ENCODE peak calls at places on chromosomes 7 and 10, in eight cellular contexts. One of them, this sample, is unnamed.

GRCh38 chr10:129385600-129385999 is 81.4 kb upstream of the MGMT start:
- DNase-seq in T-helper 9 cell: no peak
- DNase-seq in naive B cell: no peak
- DNase-seq in EH: no peak
- DNase-seq in NCI-H524 treated with DMSO at 0.1 percent for 48 hours: no peak
- DNase-seq in activated CD4-positive, alpha-beta T cell treated with anti-CD3 and anti-CD28 coated beads for 48 hours: no peak
- DNase-seq in aorta: no peak
- DNase-seq in NCI-H82: no peak
- DNase-seq in this sample: no peak

GRCh38 chr7:88337556-88337955 is 30.9 kb upstream of the STEAP4 start:
- DNase-seq in T-helper 9 cell: no peak
- DNase-seq in naive B cell: no peak
- DNase-seq in EH: peak
- DNase-seq in NCI-H524 treated with DMSO at 0.1 percent for 48 hours: no peak
- DNase-seq in activated CD4-positive, alpha-beta T cell treated with anti-CD3 and anti-CD28 coated beads for 48 hours: no peak
- DNase-seq in aorta: no peak
- DNase-seq in NCI-H82: no peak
- DNase-seq in this sample: no peak

GRCh38 chr7:18552311-18552916 is 56.9 kb downstream of the HDAC9 start:
- DNase-seq in T-helper 9 cell: no peak
- DNase-seq in naive B cell: no peak
- DNase-seq in EH: peak
- DNase-seq in NCI-H524 treated with DMSO at 0.1 percent for 48 hours: no peak
- DNase-seq in activated CD4-positive, alpha-beta T cell treated with anti-CD3 and anti-CD28 coated beads for 48 hours: no peak
- DNase-seq in aorta: no peak
- DNase-seq in NCI-H82: no peak
- DNase-seq in this sample: no peak

GRCh38 chr10:124647421-124648130 is 96.6 kb downstream of the FAM53B start:
- DNase-seq in T-helper 9 cell: peak
- DNase-seq in naive B cell: peak
- DNase-seq in EH: peak
- DNase-seq in NCI-H524 treated with DMSO at 0.1 percent for 48 hours: no peak
- DNase-seq in activated CD4-positive, alpha-beta T cell treated with anti-CD3 and anti-CD28 coated beads for 48 hours: peak
- DNase-seq in aorta: no peak
- DNase-seq in NCI-H82: no peak
- DNase-seq in this sample: peak

GRCh38 chr10:104235801-104236200 is 3.6 kb upstream of the CFAP43 start:
- DNase-seq in T-helper 9 cell: no peak
- DNase-seq in naive B cell: no peak
- DNase-seq in EH: no peak
- DNase-seq in NCI-H524 treated with DMSO at 0.1 percent for 48 hours: no peak
- DNase-seq in activated CD4-positive, alpha-beta T cell treated with anti-CD3 and anti-CD28 coated beads for 48 hours: no peak
- DNase-seq in aorta: no peak
- DNase-seq in NCI-H82: no peak
- DNase-seq in this sample: no peak

GRCh38 chr10:43890124-43890523 is 241.4 kb upstream of the ZNF32 start:
- DNase-seq in T-helper 9 cell: no peak
- DNase-seq in naive B cell: no peak
- DNase-seq in EH: peak
- DNase-seq in NCI-H524 treated with DMSO at 0.1 percent for 48 hours: no peak
- DNase-seq in activated CD4-positive, alpha-beta T cell treated with anti-CD3 and anti-CD28 coated beads for 48 hours: no peak
- DNase-seq in aorta: no peak
- DNase-seq in NCI-H82: no peak
- DNase-seq in this sample: no peak

GRCh38 chr10:126014309-126014708 is 117.9 kb downstream of the FANK1 start:
- DNase-seq in T-helper 9 cell: no peak
- DNase-seq in naive B cell: no peak
- DNase-seq in EH: peak
- DNase-seq in NCI-H524 treated with DMSO at 0.1 percent for 48 hours: no peak
- DNase-seq in activated CD4-positive, alpha-beta T cell treated with anti-CD3 and anti-CD28 coated beads for 48 hours: no peak
- DNase-seq in aorta: no peak
- DNase-seq in NCI-H82: no peak
- DNase-seq in this sample: no peak

GRCh38 chr7:81407094-81407493 is 362.8 kb downstream of the HGF start:
- DNase-seq in T-helper 9 cell: no peak
- DNase-seq in naive B cell: no peak
- DNase-seq in EH: peak
- DNase-seq in NCI-H524 treated with DMSO at 0.1 percent for 48 hours: no peak
- DNase-seq in activated CD4-positive, alpha-beta T cell treated with anti-CD3 and anti-CD28 coated beads for 48 hours: no peak
- DNase-seq in aorta: no peak
- DNase-seq in NCI-H82: no peak
- DNase-seq in this sample: no peak

GRCh38 chr7:152735443-152736004 is 24.0 kb upstream of the ACTR3B start:
- DNase-seq in T-helper 9 cell: no peak
- DNase-seq in naive B cell: no peak
- DNase-seq in EH: peak
- DNase-seq in NCI-H524 treated with DMSO at 0.1 percent for 48 hours: peak
- DNase-seq in activated CD4-positive, alpha-beta T cell treated with anti-CD3 and anti-CD28 coated beads for 48 hours: no peak
- DNase-seq in aorta: no peak
- DNase-seq in NCI-H82: no peak
- DNase-seq in this sample: no peak

GRCh38 chr7:139777304-139777890 is 401 bp downstream of the HIPK2 start:
- DNase-seq in T-helper 9 cell: peak
- DNase-seq in naive B cell: peak
- DNase-seq in EH: peak
- DNase-seq in NCI-H524 treated with DMSO at 0.1 percent for 48 hours: no peak
- DNase-seq in activated CD4-positive, alpha-beta T cell treated with anti-CD3 and anti-CD28 coated beads for 48 hours: peak
- DNase-seq in aorta: peak
- DNase-seq in NCI-H82: peak
- DNase-seq in this sample: peak

GRCh38 chr7:21338728-21339164 is 89.1 kb upstream of the SP4 start:
- DNase-seq in T-helper 9 cell: no peak
- DNase-seq in naive B cell: no peak
- DNase-seq in EH: no peak
- DNase-seq in NCI-H524 treated with DMSO at 0.1 percent for 48 hours: no peak
- DNase-seq in activated CD4-positive, alpha-beta T cell treated with anti-CD3 and anti-CD28 coated beads for 48 hours: peak
- DNase-seq in aorta: no peak
- DNase-seq in NCI-H82: no peak
- DNase-seq in this sample: no peak

GRCh38 chr7:145718129-145718528 is 398.5 kb upstream of the CNTNAP2 start:
- DNase-seq in T-helper 9 cell: no peak
- DNase-seq in naive B cell: no peak
- DNase-seq in EH: no peak
- DNase-seq in NCI-H524 treated with DMSO at 0.1 percent for 48 hours: no peak
- DNase-seq in activated CD4-positive, alpha-beta T cell treated with anti-CD3 and anti-CD28 coated beads for 48 hours: no peak
- DNase-seq in aorta: no peak
- DNase-seq in NCI-H82: no peak
- DNase-seq in this sample: no peak

GRCh38 chr10:102960158-102960557 is 42.1 kb downstream of the CNNM2 start:
- DNase-seq in T-helper 9 cell: no peak
- DNase-seq in naive B cell: no peak
- DNase-seq in EH: no peak
- DNase-seq in NCI-H524 treated with DMSO at 0.1 percent for 48 hours: no peak
- DNase-seq in activated CD4-positive, alpha-beta T cell treated with anti-CD3 and anti-CD28 coated beads for 48 hours: no peak
- DNase-seq in aorta: no peak
- DNase-seq in NCI-H82: no peak
- DNase-seq in this sample: no peak

GRCh38 chr10:120182431-120182830 is 274.6 kb upstream of the PLPP4 start:
- DNase-seq in T-helper 9 cell: no peak
- DNase-seq in naive B cell: no peak
- DNase-seq in EH: no peak
- DNase-seq in NCI-H524 treated with DMSO at 0.1 percent for 48 hours: no peak
- DNase-seq in activated CD4-positive, alpha-beta T cell treated with anti-CD3 and anti-CD28 coated beads for 48 hours: no peak
- DNase-seq in aorta: no peak
- DNase-seq in NCI-H82: no peak
- DNase-seq in this sample: no peak

GRCh38 chr10:72335394-72336258 is 19.1 kb downstream of the DNAJB12 start:
- DNase-seq in T-helper 9 cell: peak
- DNase-seq in naive B cell: no peak
- DNase-seq in EH: no peak
- DNase-seq in NCI-H524 treated with DMSO at 0.1 percent for 48 hours: no peak
- DNase-seq in activated CD4-positive, alpha-beta T cell treated with anti-CD3 and anti-CD28 coated beads for 48 hours: peak
- DNase-seq in aorta: peak
- DNase-seq in NCI-H82: no peak
- DNase-seq in this sample: peak

GRCh38 chr7:302054-302992 is 12.4 kb downstream of the FOXL3 start:
- DNase-seq in T-helper 9 cell: no peak
- DNase-seq in naive B cell: no peak
- DNase-seq in EH: no peak
- DNase-seq in NCI-H524 treated with DMSO at 0.1 percent for 48 hours: no peak
- DNase-seq in activated CD4-positive, alpha-beta T cell treated with anti-CD3 and anti-CD28 coated beads for 48 hours: no peak
- DNase-seq in aorta: peak
- DNase-seq in NCI-H82: no peak
- DNase-seq in this sample: no peak

GRCh38 chr7:135206887-135207738 is 4.2 kb downstream of the WDR91 start:
- DNase-seq in T-helper 9 cell: no peak
- DNase-seq in naive B cell: peak
- DNase-seq in EH: no peak
- DNase-seq in NCI-H524 treated with DMSO at 0.1 percent for 48 hours: no peak
- DNase-seq in activated CD4-positive, alpha-beta T cell treated with anti-CD3 and anti-CD28 coated beads for 48 hours: no peak
- DNase-seq in aorta: no peak
- DNase-seq in NCI-H82: no peak
- DNase-seq in this sample: no peak

GRCh38 chr10:60901561-60902235 is 42.3 kb downstream of the RHOBTB1 start:
- DNase-seq in T-helper 9 cell: no peak
- DNase-seq in naive B cell: no peak
- DNase-seq in EH: no peak
- DNase-seq in NCI-H524 treated with DMSO at 0.1 percent for 48 hours: no peak
- DNase-seq in activated CD4-positive, alpha-beta T cell treated with anti-CD3 and anti-CD28 coated beads for 48 hours: no peak
- DNase-seq in aorta: no peak
- DNase-seq in NCI-H82: no peak
- DNase-seq in this sample: no peak

GRCh38 chr10:11879387-11880168 is 56.4 kb downstream of the PROSER2 start:
- DNase-seq in T-helper 9 cell: no peak
- DNase-seq in naive B cell: no peak
- DNase-seq in EH: no peak
- DNase-seq in NCI-H524 treated with DMSO at 0.1 percent for 48 hours: no peak
- DNase-seq in activated CD4-positive, alpha-beta T cell treated with anti-CD3 and anti-CD28 coated beads for 48 hours: no peak
- DNase-seq in aorta: peak
- DNase-seq in NCI-H82: no peak
- DNase-seq in this sample: no peak

GRCh38 chr7:19919156-19920085 is 146.0 kb upstream of the TMEM196 start:
- DNase-seq in T-helper 9 cell: no peak
- DNase-seq in naive B cell: no peak
- DNase-seq in EH: no peak
- DNase-seq in NCI-H524 treated with DMSO at 0.1 percent for 48 hours: no peak
- DNase-seq in activated CD4-positive, alpha-beta T cell treated with anti-CD3 and anti-CD28 coated beads for 48 hours: no peak
- DNase-seq in aorta: no peak
- DNase-seq in NCI-H82: no peak
- DNase-seq in this sample: no peak

GRCh38 chr7:121505021-121505420 is 108.9 kb upstream of the FAM3C start:
- DNase-seq in T-helper 9 cell: no peak
- DNase-seq in naive B cell: no peak
- DNase-seq in EH: peak
- DNase-seq in NCI-H524 treated with DMSO at 0.1 percent for 48 hours: no peak
- DNase-seq in activated CD4-positive, alpha-beta T cell treated with anti-CD3 and anti-CD28 coated beads for 48 hours: no peak
- DNase-seq in aorta: no peak
- DNase-seq in NCI-H82: no peak
- DNase-seq in this sample: no peak

GRCh38 chr7:129037585-129037984 is 17.3 kb downstream of the TNPO3 start:
- DNase-seq in T-helper 9 cell: no peak
- DNase-seq in naive B cell: no peak
- DNase-seq in EH: no peak
- DNase-seq in NCI-H524 treated with DMSO at 0.1 percent for 48 hours: no peak
- DNase-seq in activated CD4-positive, alpha-beta T cell treated with anti-CD3 and anti-CD28 coated beads for 48 hours: no peak
- DNase-seq in aorta: no peak
- DNase-seq in NCI-H82: no peak
- DNase-seq in this sample: no peak

GRCh38 chr7:80392229-80393169 is 119.4 kb downstream of the GNAT3 start:
- DNase-seq in T-helper 9 cell: no peak
- DNase-seq in naive B cell: no peak
- DNase-seq in EH: peak
- DNase-seq in NCI-H524 treated with DMSO at 0.1 percent for 48 hours: peak
- DNase-seq in activated CD4-positive, alpha-beta T cell treated with anti-CD3 and anti-CD28 coated beads for 48 hours: no peak
- DNase-seq in aorta: no peak
- DNase-seq in NCI-H82: peak
- DNase-seq in this sample: no peak